ENCODE peak calls at places on chromosomes 12 and 14, in ten cellular contexts. P is kidney glomerular epithelial cell; O is HEK293T; G is stimulated activated CD4-positive, alpha-beta T cell treated with anti-CD3 and anti-CD28 coated beads, Interleukin-4, amount 100 ng/mL, for 48 hours; H is ELR; U is fibroblast of lung; V is small intestine; Q is lower lobe of right lung; F is CD4-positive, alpha-beta T cell; E is NT2/D1. J is an unnamed sample.

GRCh38 chr12:51522696-51523095 is 68.3 kb upstream of the SCN8A start:
- DNase-seq in G (no peak), E (no peak), U (no peak), O (no peak), P (no peak), Q (no peak), F (no peak), V (peak), H (no peak), J (no peak)

GRCh38 chr12:130474599-130474998 is 136.9 kb downstream of the PIWIL1 start:
- DNase-seq in O (no peak), V (no peak), Q (no peak), G (no peak), P (no peak), F (no peak), H (no peak), U (no peak), E (no peak), J (no peak)

GRCh38 chr14:53999061-53999488 is 42.5 kb upstream of the BMP4 start:
- DNase-seq in G (no peak), E (no peak), H (peak), V (no peak), P (peak), U (peak), O (peak), Q (peak), F (no peak), J (no peak)

GRCh38 chr12:68400231-68400829 is 68.2 kb upstream of the MDM1 start:
- DNase-seq in E (no peak), Q (no peak), P (peak), U (no peak), F (no peak), H (no peak), V (no peak), O (no peak), G (no peak), J (no peak)

GRCh38 chr12:29710104-29710503 is 73.6 kb downstream of the TMTC1 start:
- DNase-seq in V (no peak), G (no peak), E (peak), P (no peak), F (no peak), H (no peak), O (no peak), Q (no peak), U (peak), J (no peak)

GRCh38 chr12:72723732-72724131 is 451.6 kb downstream of the TRHDE start:
- DNase-seq in V (no peak), O (no peak), Q (no peak), P (no peak), U (no peak), F (no peak), H (peak), E (no peak), G (no peak), J (no peak)

GRCh38 chr12:12726543-12727093 is 9.4 kb downstream of the CDKN1B start:
- DNase-seq in G (no peak), Q (no peak), U (peak), P (peak), O (no peak), H (peak), V (peak), F (no peak), E (no peak), J (no peak)

GRCh38 chr14:23865502-23865901 is 88.1 kb upstream of the DHRS4 start:
- DNase-seq in U (no peak), H (peak), O (no peak), V (no peak), P (no peak), G (no peak), Q (no peak), F (no peak), E (no peak), J (no peak)

GRCh38 chr14:99359906-99360305 is 87.9 kb upstream of the BCL11B start:
- DNase-seq in H (no peak), P (no peak), V (no peak), E (no peak), O (no peak), G (no peak), Q (no peak), F (no peak), U (no peak), J (no peak)

GRCh38 chr12:57224973-57225679 is 4.4 kb upstream of the SHMT2 start:
- DNase-seq in E (no peak), U (peak), P (no peak), O (no peak), G (peak), V (peak), Q (peak), H (no peak), F (peak), J (peak)

GRCh38 chr12:13097526-13097925 is 5.9 kb downstream of the GSG1 start:
- DNase-seq in H (peak), O (no peak), Q (peak), E (no peak), V (peak), F (no peak), P (no peak), G (no peak), U (no peak), J (no peak)

GRCh38 chr12:54388214-54389138 is 3.9 kb upstream of the ZNF385A start:
- DNase-seq in H (no peak), U (no peak), F (no peak), Q (no peak), P (no peak), V (no peak), G (no peak), E (no peak), O (no peak), J (no peak)

GRCh38 chr14:76977793-76978730 is 50.4 kb downstream of the IRF2BPL start:
- DNase-seq in U (peak), P (peak), G (peak), V (no peak), H (peak), O (no peak), F (peak), E (no peak), Q (peak), J (peak)

GRCh38 chr12:116276433-116277216 is 868 bp downstream of the MED13L start:
- DNase-seq in Q (peak), H (peak), V (peak), G (peak), U (peak), F (peak), P (peak), E (no peak), O (peak), J (peak)

GRCh38 chr12:119624971-119625370 is 31.4 kb downstream of the TMEM233 start:
- DNase-seq in H (no peak), F (no peak), P (no peak), G (no peak), Q (no peak), O (no peak), U (no peak), V (no peak), E (no peak), J (no peak)

GRCh38 chr12:71787574-71787973 is 32.9 kb downstream of the RAB21 start:
- DNase-seq in H (no peak), O (no peak), G (no peak), V (no peak), U (no peak), E (no peak), P (no peak), Q (no peak), F (no peak), J (no peak)

GRCh38 chr12:9064815-9065606 is 50.7 kb downstream of the A2M start:
- DNase-seq in E (peak), F (no peak), G (no peak), U (peak), O (peak), P (peak), H (peak), V (peak), Q (peak), J (peak)

GRCh38 chr12:7047318-7047717 is 13.2 kb upstream of the C1S start:
- DNase-seq in E (no peak), V (no peak), U (no peak), G (no peak), H (no peak), O (no peak), Q (no peak), F (no peak), P (no peak), J (no peak)

GRCh38 chr12:124555168-124555928 is 12.1 kb downstream of the NCOR2 start:
- DNase-seq in U (no peak), H (no peak), P (no peak), G (no peak), V (no peak), E (no peak), O (no peak), Q (no peak), F (no peak), J (no peak)

GRCh38 chr14:90419200-90419599 is 22.4 kb downstream of the CALM1 start:
- DNase-seq in P (peak), E (no peak), U (peak), G (no peak), V (peak), F (no peak), O (no peak), H (peak), Q (no peak), J (no peak)

GRCh38 chr12:53115891-53116675 is 12.8 kb downstream of the SOAT2 start:
- DNase-seq in H (no peak), Q (no peak), V (no peak), U (no peak), F (no peak), P (no peak), G (no peak), E (no peak), O (no peak), J (no peak)

GRCh38 chr14:102320033-102320660 is 601 bp downstream of the ZNF839 start:
- DNase-seq in Q (peak), H (peak), P (no peak), G (no peak), E (no peak), U (peak), O (peak), F (peak), V (peak), J (peak)

GRCh38 chr12:58877243-58877743 is 43.0 kb downstream of the LRIG3 start:
- DNase-seq in F (no peak), V (no peak), E (no peak), H (peak), G (no peak), O (no peak), U (peak), P (peak), Q (no peak), J (no peak)

GRCh38 chr14:70685480-70686197 is 43.9 kb downstream of the TTC9 start:
- DNase-seq in H (no peak), U (no peak), F (no peak), G (no peak), Q (no peak), V (no peak), E (no peak), O (no peak), P (no peak), J (no peak)

GRCh38 chr12:34033628-34034296 is 11.5 kb downstream of the ALG10 start:
- DNase-seq in U (peak), G (no peak), O (peak), V (peak), Q (no peak), P (peak), E (peak), H (peak), F (no peak), J (peak)

GRCh38 chr12:49888461-49889151 is 15.1 kb downstream of the FAIM2 start:
- DNase-seq in H (no peak), G (no peak), F (no peak), O (no peak), E (no peak), U (no peak), Q (no peak), V (no peak), P (no peak), J (no peak)

GRCh38 chr12:8032242-8033152 is at the start of gene FOXJ2:
- DNase-seq in P (peak), U (peak), V (peak), O (peak), Q (peak), G (peak), E (peak), F (peak), H (peak), J (peak)

GRCh38 chr12:33310471-33310870 is 129.1 kb downstream of the SYT10 start:
- DNase-seq in P (no peak), Q (no peak), H (no peak), U (no peak), V (no peak), E (no peak), O (no peak), G (no peak), F (no peak), J (no peak)

GRCh38 chr14:74937171-74937570 is 14.1 kb upstream of the RPS6KL1 start:
- DNase-seq in O (no peak), G (no peak), H (no peak), P (no peak), Q (no peak), E (no peak), U (no peak), V (no peak), F (no peak), J (no peak)

GRCh38 chr12:57214398-57214781 is 2.2 kb upstream of the NXPH4 start:
- DNase-seq in G (peak), F (peak), O (peak), U (peak), Q (no peak), V (peak), E (peak), P (peak), H (peak), J (peak)

GRCh38 chr14:50371546-50371945 is 25.1 kb downstream of the CDKL1 start:
- DNase-seq in E (no peak), G (no peak), Q (no peak), P (no peak), H (no peak), V (no peak), F (no peak), U (no peak), O (no peak), J (no peak)